ENCODE peak calls at places on chromosomes 7 and 10, in four cellular contexts. P is IMR-90, G is H9, I is H1. B is an unnamed sample.

GRCh38 chr7:29877196-29877595 is 70.9 kb downstream of the WIPF3 start:
- DNase-seq in P (no peak), G (no peak), I (no peak), B (no peak)

GRCh38 chr10:130587718-130588117 is 451.5 kb downstream of the GLRX3 start:
- DNase-seq in P (no peak), G (no peak), I (no peak), B (peak; percentile 23)

GRCh38 chr7:139775829-139776266 is 1.9 kb downstream of the HIPK2 start:
- DNase-seq in P (peak; percentile 85), G (no peak), I (no peak), B (peak; percentile 64)

GRCh38 chr10:43944742-43945730 is 296.4 kb upstream of the ZNF32 start:
- DNase-seq in P (no peak), G (peak; percentile 5), I (no peak), B (no peak)

GRCh38 chr10:49082767-49083166 is 32.6 kb downstream of the VSTM4 start:
- DNase-seq in P (no peak), G (no peak), I (no peak), B (no peak)

GRCh38 chr10:16156681-16157080 is 280.1 kb upstream of the PTER start:
- DNase-seq in P (no peak), G (no peak), I (no peak), B (no peak)

GRCh38 chr7:45663167-45663921 is 89.2 kb downstream of the ADCY1 start:
- DNase-seq in P (peak; percentile 12), G (peak; percentile 70), I (peak; percentile 9), B (peak; percentile 45)

GRCh38 chr10:119608316-119609155 is 11.8 kb upstream of the TIAL1 start:
- DNase-seq in P (peak; percentile 35), G (peak; percentile 55), I (no peak), B (peak; percentile 54)

DNA sequence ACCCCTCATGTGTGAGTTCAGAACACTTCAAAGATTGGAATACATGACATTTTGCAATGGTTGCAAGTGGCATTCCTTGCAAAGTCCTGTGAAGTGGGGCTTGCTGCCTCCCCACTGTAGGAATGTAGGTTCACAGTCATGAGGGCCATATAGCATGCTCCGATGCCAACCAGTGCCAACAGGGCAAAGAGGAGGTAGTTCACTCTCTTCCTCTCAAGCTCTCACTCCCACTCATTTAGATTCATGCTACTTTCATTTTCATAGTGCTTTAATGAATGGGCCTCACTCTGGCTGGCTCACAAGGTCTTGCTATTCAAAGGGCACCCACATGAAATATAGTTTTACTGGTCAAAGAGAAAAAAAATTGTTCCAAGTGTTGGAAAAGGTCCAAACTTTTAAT is 169.9 kb upstream of the AOAH start:
- DNase-seq in P (no peak), G (no peak), I (no peak), B (no peak)
- H4K5ac ChIP-seq in P (no peak overlapping the region), G (no peak overlapping the region), I (no peak overlapping the region), B (no peak overlapping the region)

GRCh38 chr10:101612086-101612485 is 24.0 kb downstream of the DPCD start:
- DNase-seq in P (no peak), G (no peak), I (no peak), B (no peak)
- H2AK5ac ChIP-seq in P (no peak overlapping the region), G (no peak overlapping the region), I (no peak overlapping the region), B (no peak overlapping the region)

GRCh38 chr7:36747251-36747968 is 23.1 kb upstream of the AOAH start:
- DNase-seq in P (peak; percentile 4), G (no peak), I (no peak), B (peak; percentile 53)
- H2BK5ac ChIP-seq in P (no peak overlapping the region), G (no peak overlapping the region), I (no peak overlapping the region), B (no peak overlapping the region)

DNA sequence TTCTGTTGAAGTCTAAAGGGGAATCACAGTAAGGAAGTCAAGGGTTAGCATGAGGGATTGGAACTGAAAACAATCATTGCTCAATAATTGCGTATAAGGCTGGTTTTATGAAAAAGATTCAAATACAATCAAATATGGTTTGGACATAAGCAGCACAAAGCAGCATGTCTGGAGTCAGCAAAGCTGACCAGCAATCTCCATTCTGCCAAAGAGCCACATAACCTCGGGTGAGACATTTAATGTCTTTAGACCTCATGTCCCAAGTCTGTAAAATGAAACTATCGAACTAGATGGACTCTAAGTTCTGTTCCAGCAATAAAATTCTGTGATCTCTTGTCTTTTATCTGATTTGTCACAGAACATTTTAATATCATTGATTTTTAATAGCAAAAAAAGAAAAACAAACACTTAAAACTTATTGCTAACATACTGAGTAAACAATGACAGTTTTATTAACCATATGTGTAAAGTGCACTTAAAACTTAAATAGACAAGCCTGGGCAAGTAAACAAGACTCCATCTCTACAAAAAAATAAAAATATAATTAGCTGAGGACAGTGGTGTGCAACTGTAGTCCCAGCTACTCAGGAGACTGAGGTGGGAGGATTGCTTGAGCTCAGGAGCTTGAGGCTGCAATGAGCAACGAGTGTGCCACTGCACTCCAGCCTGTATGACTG is 217.0 kb downstream of the MAGI2 start:
- DNase-seq in P (no peak), G (no peak), I (no peak), B (no peak)
- H4K5ac ChIP-seq in P (peak overlapping the region; percentile 42), G (no peak overlapping the region), I (no peak overlapping the region), B (no peak overlapping the region)

GRCh38 chr10:70928140-70928539 is 39.8 kb upstream of the PCBD1 start:
- DNase-seq in P (no peak), G (no peak), I (no peak), B (no peak)

GRCh38 chr10:70925377-70926214 is 37.2 kb upstream of the PCBD1 start:
- DNase-seq in P (no peak), G (peak; percentile 75), I (peak; percentile 17), B (peak; percentile 41)

GRCh38 chr10:70923696-70924095 is 35.3 kb upstream of the PCBD1 start:
- DNase-seq in P (no peak), G (no peak), I (no peak), B (no peak)

GRCh38 chr10:70927221-70927943 is 39.0 kb upstream of the PCBD1 start:
- DNase-seq in P (peak; percentile 19), G (no peak), I (no peak), B (no peak)

DNA sequence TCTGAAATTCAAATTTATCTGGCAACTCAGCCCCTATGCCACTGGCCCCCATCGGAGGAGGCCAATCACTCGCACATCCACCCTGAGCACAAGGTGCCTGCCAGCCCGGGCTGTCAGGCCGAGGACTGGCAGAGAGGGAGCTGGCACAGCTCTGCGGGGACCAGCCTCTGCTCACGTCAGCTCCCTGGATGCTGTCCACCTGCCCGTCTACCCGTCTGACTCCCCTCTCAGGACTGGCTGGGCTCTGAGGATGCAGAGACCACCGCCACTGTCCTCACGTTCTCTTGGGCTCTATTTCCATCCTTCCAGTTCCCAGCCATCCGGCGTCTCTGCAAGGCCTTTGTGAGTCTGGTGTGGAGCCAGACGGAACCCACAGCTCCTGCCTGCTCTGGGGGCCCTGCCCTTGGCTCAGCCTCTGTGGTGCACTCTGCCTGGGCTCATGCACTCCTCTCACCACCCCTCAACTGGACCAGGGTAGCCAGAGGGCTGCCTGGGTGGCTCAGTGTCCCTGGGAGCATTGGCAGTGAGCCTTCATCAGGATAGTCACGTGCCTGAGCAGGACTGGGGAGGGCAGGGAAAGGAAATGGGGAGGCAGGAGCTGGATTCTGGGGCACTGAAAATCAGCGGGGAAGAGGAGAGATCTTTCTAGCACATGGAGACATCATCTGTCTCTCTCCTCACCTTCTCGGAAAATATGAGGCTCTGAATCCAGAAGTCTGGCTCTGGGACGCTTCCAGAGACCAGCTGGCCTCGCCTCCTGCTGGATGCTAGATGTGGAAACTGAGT is 38.0 kb upstream of the PCBD1 start:
- DNase-seq in P (no peak), G (no peak), I (no peak), B (no peak)
- H2AK5ac ChIP-seq in P (no peak overlapping the region), G (no peak overlapping the region), I (no peak overlapping the region), B (no peak overlapping the region)

GRCh38 chr10:70651661-70652060 is 20.6 kb upstream of the ADAMTS14 start:
- DNase-seq in P (no peak), G (no peak), I (no peak), B (peak; percentile 62)
- H2BK5ac ChIP-seq in P (no peak overlapping the region), G (no peak overlapping the region), I (no peak overlapping the region), B (no peak overlapping the region)

GRCh38 chr10:95597788-95598187 is 36.6 kb upstream of the SORBS1 start:
- DNase-seq in P (no peak), G (no peak), I (no peak), B (no peak)
- H4K5ac ChIP-seq in P (no peak overlapping the region), G (no peak overlapping the region), I (no peak overlapping the region), B (no peak overlapping the region)

GRCh38 chr10:123995082-123995460 is 98.3 kb downstream of the CHST15 start:
- DNase-seq in P (peak; percentile 2), G (no peak), I (no peak), B (no peak)
- H2AK5ac ChIP-seq in P (no peak overlapping the region), G (no peak overlapping the region), I (no peak overlapping the region), B (no peak overlapping the region)

B was measured in mesendoderm.